ENCODE peak calls at places on chromosomes 4 and X, in five cellular contexts. J is HS-5, N is smooth muscle cell of the brain vasculature, D is AG10803, R is tibial nerve. B is an unnamed sample.

GRCh38 chr4:7768736-7769135 is 170.9 kb downstream of the AFAP1 start:
- DNase-seq in R (no peak), D (no peak), J (no peak), N (no peak), B (no peak)

GRCh38 chr4:57220172-57220571 is 110.0 kb upstream of the IGFBP7 start:
- DNase-seq in N (no peak), R (no peak), J (no peak), D (no peak), B (no peak)

GRCh38 chrX:123186796-123187195 is 2.7 kb downstream of the GRIA3 start:
- DNase-seq in J (no peak), D (peak), R (no peak), N (no peak), B (no peak)

GRCh38 chr4:29908276-29908675 is 811.9 kb upstream of the PCDH7 start:
- DNase-seq in D (no peak), J (no peak), R (no peak), N (no peak), B (no peak)

GRCh38 chr4:123821861-123822260 is 425.3 kb downstream of the SPRY1 start:
- DNase-seq in N (no peak), J (no peak), D (peak), R (no peak), B (no peak)

GRCh38 chr4:38509551-38509950 is 154.4 kb upstream of the KLF3 start:
- DNase-seq in N (no peak), D (no peak), R (no peak), J (no peak), B (no peak)

GRCh38 chrX:106177106-106177981 is 9.2 kb downstream of the PWWP3B start:
- DNase-seq in R (peak), N (peak), D (no peak), J (no peak), B (no peak)

GRCh38 chr4:148060264-148061138 is 328.6 kb downstream of the ARHGAP10 start:
- DNase-seq in D (no peak), R (no peak), N (no peak), J (no peak), B (no peak)

GRCh38 chrX:40145001-40145631 is 47.4 kb upstream of the BCOR start:
- DNase-seq in R (no peak), J (no peak), D (peak), N (no peak), B (no peak)

GRCh38 chr4:159185593-159186023 is 82.7 kb downstream of the RAPGEF2 start:
- DNase-seq in R (no peak), J (no peak), D (peak), N (no peak), B (no peak)

GRCh38 chr4:78551420-78552351 is at the start of gene ANXA3:
- DNase-seq in D (no peak), R (no peak), N (no peak), J (no peak), B (no peak)

GRCh38 chrX:64885850-64886249 is 90.4 kb downstream of the ZC4H2 start:
- DNase-seq in D (no peak), N (no peak), J (no peak), R (no peak), B (no peak)

GRCh38 chr4:6331018-6331417 is 61.4 kb downstream of the WFS1 start:
- DNase-seq in D (peak), N (no peak), J (no peak), R (no peak), B (no peak)

GRCh38 chrX:39896951-39897740 is 200.6 kb downstream of the BCOR start:
- DNase-seq in J (no peak), N (no peak), D (peak), R (no peak), B (peak)

GRCh38 chrX:154334496-154334895 is 38.9 kb downstream of the TKTL1 start:
- DNase-seq in D (no peak), J (no peak), R (no peak), N (no peak), B (no peak)

GRCh38 chr4:176123710-176124407 is 58.2 kb downstream of the WDR17 start:
- DNase-seq in R (no peak), D (peak), J (peak), N (no peak), B (peak)

GRCh38 chrX:136608295-136608933 is 39.5 kb upstream of the CD40LG start:
- DNase-seq in R (peak), D (peak), N (no peak), J (no peak), B (no peak)

GRCh38 chrX:150212672-150213480 is 150.2 kb upstream of the MAMLD1 start:
- DNase-seq in R (no peak), D (peak), N (no peak), J (no peak), B (no peak)

GRCh38 chrX:42366181-42366580 is 411.8 kb downstream of the PPP1R2C start:
- DNase-seq in R (no peak), D (no peak), N (no peak), J (no peak), B (peak)

GRCh38 chr4:7806080-7806630 is 133.5 kb downstream of the AFAP1 start:
- DNase-seq in N (no peak), D (peak), R (no peak), J (no peak), B (no peak)

GRCh38 chr4:110157580-110157979 is 40.8 kb downstream of the ELOVL6 start:
- DNase-seq in N (no peak), R (no peak), D (no peak), J (no peak), B (no peak)

GRCh38 chrX:74521961-74522833 is 92.2 kb downstream of the RLIM start:
- DNase-seq in N (no peak), J (no peak), D (peak), R (no peak), B (peak)

GRCh38 chr4:25123236-25123635 is 37.0 kb downstream of the SEPSECS start:
- DNase-seq in J (no peak), D (no peak), R (no peak), N (no peak), B (no peak)

GRCh38 chrX:55907968-55908607 is 190.5 kb downstream of the RRAGB start:
- DNase-seq in R (peak), N (no peak), D (peak), J (no peak), B (no peak)

GRCh38 chrX:10190367-10190766 is 33.6 kb downstream of the CLCN4 start:
- DNase-seq in R (peak), D (peak), J (no peak), N (peak), B (peak)

GRCh38 chr4:56671860-56672259 is 9.2 kb downstream of the HOPX start:
- DNase-seq in N (no peak), D (no peak), J (no peak), R (no peak), B (no peak)

GRCh38 chr4:186037692-186038658 is 31.0 kb upstream of the TLR3 start:
- DNase-seq in D (peak), R (peak), J (peak), N (peak), B (peak)